ENCODE peak calls at places on chromosomes 7 and 10, in seven cellular contexts. H is CD8-positive, alpha-beta memory T cell; I is M059J; O is T-helper 2 cell; E is C1 segment of cervical spinal cord; W is NCI-H2029; M is activated CD8-positive, alpha-beta memory T cell treated with anti-CD3 and anti-CD28 coated beads, Interleukin-2, amount 50 U/mL, for 48 hours. P is an unnamed sample.

GRCh38 chr10:49738616-49739360 is 23.3 kb downstream of the OGDHL start:
- DNase-seq in W (no peak), I (no peak), M (no peak), H (no peak), O (no peak), E (no peak), P (no peak)

GRCh38 chr7:610531-611280 is 91.1 kb upstream of the PDGFA start:
- DNase-seq in H (peak), O (no peak), W (no peak), E (no peak), M (no peak), I (no peak), P (no peak)

GRCh38 chr7:16738014-16738688 is 15.4 kb upstream of the TSPAN13 start:
- DNase-seq in H (no peak), O (no peak), I (no peak), E (no peak), W (no peak), M (no peak), P (no peak)

GRCh38 chr10:86693721-86694369 is 25.5 kb downstream of the LDB3 start:
- DNase-seq in H (peak), O (peak), I (peak), M (peak), W (no peak), E (no peak), P (no peak)

GRCh38 chr7:107742678-107743566 is 1.0 kb upstream of the CBLL1 start:
- DNase-seq in O (peak), M (peak), E (no peak), W (peak), H (no peak), I (no peak), P (peak)

GRCh38 chr7:112398534-112398933 is 51.7 kb upstream of the IFRD1 start:
- DNase-seq in H (no peak), W (no peak), I (no peak), E (no peak), M (no peak), O (peak), P (no peak)

GRCh38 chr10:58360412-58361004 is 24.7 kb upstream of the TFAM start:
- DNase-seq in I (peak), E (no peak), O (no peak), W (no peak), M (no peak), H (no peak), P (no peak)

GRCh38 chr7:155277385-155277994 is 20.2 kb upstream of the INSIG1 start:
- DNase-seq in I (peak), W (no peak), O (no peak), E (no peak), M (no peak), H (no peak), P (no peak)

GRCh38 chr7:140726304-140726703 is 29.8 kb downstream of the NDUFB2 start:
- DNase-seq in I (peak), W (no peak), E (no peak), O (no peak), M (no peak), H (no peak), P (no peak)

GRCh38 chr7:131827421-131827820 is 271.0 kb upstream of the PODXL start:
- DNase-seq in M (no peak), I (peak), E (no peak), O (no peak), W (no peak), H (no peak), P (no peak)

GRCh38 chr7:55144955-55145342 is 126.1 kb downstream of the EGFR start:
- DNase-seq in E (no peak), H (no peak), M (no peak), I (no peak), W (no peak), O (no peak), P (no peak)

GRCh38 chr7:129144834-129145668 is 544 bp downstream of the TSPAN33 start:
- DNase-seq in M (no peak), W (no peak), H (peak), I (no peak), O (no peak), E (no peak), P (no peak)

GRCh38 chr10:132626761-132627735 is 89.5 kb downstream of the INPP5A start:
- DNase-seq in I (no peak), O (no peak), H (peak), W (no peak), M (no peak), E (no peak), P (no peak)

GRCh38 chr10:71985542-71986250 is 21.5 kb downstream of the CHST3 start:
- DNase-seq in I (no peak), E (no peak), M (no peak), H (no peak), O (no peak), W (no peak), P (no peak)

GRCh38 chr10:31319602-31320178 is 674 bp downstream of the ZEB1 start:
- DNase-seq in O (no peak), W (no peak), E (peak), M (no peak), I (no peak), H (no peak), P (no peak)

GRCh38 chr7:30172451-30172850 is 37.7 kb downstream of the MTURN start:
- DNase-seq in W (no peak), E (no peak), O (no peak), H (no peak), I (peak), M (no peak), P (no peak)

GRCh38 chr7:157669768-157670345 is 333.1 kb downstream of the DNAJB6 start:
- DNase-seq in E (no peak), M (no peak), O (no peak), I (no peak), H (peak), W (no peak), P (no peak)

GRCh38 chr10:82982110-82982608 is 1107.2 kb downstream of the NRG3 start:
- DNase-seq in O (no peak), W (no peak), M (no peak), I (peak), H (no peak), E (no peak), P (no peak)

GRCh38 chr10:69107667-69108066 is 16.3 kb upstream of the VPS26A start:
- DNase-seq in H (no peak), O (no peak), I (no peak), W (no peak), E (no peak), M (no peak), P (no peak)

GRCh38 chr7:127907638-127908040 is 123.6 kb downstream of the LRRC4 start:
- DNase-seq in H (no peak), E (no peak), I (peak), O (no peak), M (no peak), W (peak), P (no peak)

GRCh38 chr10:123175389-123176387 is 21.5 kb downstream of the BUB3 start:
- DNase-seq in W (no peak), I (no peak), H (no peak), M (no peak), O (no peak), E (no peak), P (no peak)

GRCh38 chr7:125363873-125364272 is 434.2 kb upstream of the POT1 start:
- DNase-seq in O (no peak), H (no peak), I (no peak), E (no peak), M (no peak), W (no peak), P (no peak)

GRCh38 chr10:86960863-86961434 is 2.5 kb downstream of the SNCG start:
- DNase-seq in W (no peak), O (no peak), M (no peak), I (no peak), E (no peak), H (no peak), P (no peak)

GRCh38 chr7:84274029-84274638 is 79.5 kb upstream of the SEMA3A start:
- DNase-seq in I (peak), H (no peak), M (no peak), W (no peak), E (no peak), O (no peak), P (no peak)

GRCh38 chr10:97914837-97915211 is 65.2 kb downstream of the GOLGA7B start:
- DNase-seq in W (peak), M (peak), E (peak), I (peak), H (peak), O (peak), P (peak)

GRCh38 chr10:70475661-70476060 is 2.9 kb upstream of the PALD1 start:
- DNase-seq in E (no peak), O (no peak), M (no peak), W (no peak), I (peak), H (no peak), P (no peak)

GRCh38 chr10:125982256-125982948 is 86.0 kb downstream of the FANK1 start:
- DNase-seq in I (peak), H (no peak), O (no peak), W (peak), M (no peak), E (no peak), P (no peak)

GRCh38 chr10:50251309-50251850 is at the start of gene ASAH2:
- DNase-seq in O (no peak), W (no peak), E (no peak), H (no peak), I (no peak), M (no peak), P (no peak)

GRCh38 chr7:142611566-142612250 is 137.6 kb upstream of the PRSS1 start:
- DNase-seq in I (no peak), E (no peak), H (no peak), W (no peak), M (no peak), O (no peak), P (no peak)

GRCh38 chr10:123833170-123833850 is 58.3 kb downstream of the CPXM2 start:
- DNase-seq in E (no peak), W (no peak), H (no peak), M (no peak), I (no peak), O (no peak), P (no peak)

GRCh38 chr7:41222704-41223103 is 480.2 kb downstream of the INHBA start:
- DNase-seq in E (no peak), M (no peak), I (peak), H (no peak), W (no peak), O (no peak), P (no peak)

GRCh38 chr10:120586471-120586872 is 129.4 kb downstream of the PLPP4 start:
- DNase-seq in O (no peak), E (no peak), W (no peak), M (no peak), I (peak), H (no peak), P (no peak)